ENCODE peak calls at places on chromosomes 2 and 18, in ten cellular contexts. K, G, B, F, H, V, M, L, X and N are unnamed samples.

GRCh38 chr2:7812231-7812995 is 869.4 kb upstream of the ID2 start:
- DNase-seq in X (no peak), F (no peak), V (no peak), M (no peak), H (no peak), G (no peak), K (no peak), B (no peak), L (no peak), N (no peak)

GRCh38 chr2:6025391-6025790 is 333.2 kb downstream of the SOX11 start:
- DNase-seq in B (no peak), H (no peak), F (no peak), L (no peak), V (no peak), X (no peak), G (no peak), K (no peak), M (no peak), N (no peak)

GRCh38 chr2:23905155-23905554 is 21.8 kb downstream of the ATAD2B start:
- DNase-seq in G (no peak), K (no peak), X (no peak), F (no peak), H (no peak), L (no peak), B (peak; percentile 31), V (no peak), M (no peak), N (no peak)

GRCh38 chr2:162067596-162067995 is 6.4 kb downstream of the DPP4 start:
- DNase-seq in V (no peak), X (no peak), K (no peak), M (no peak), F (no peak), B (no peak), L (no peak), G (no peak), H (no peak), N (no peak)

GRCh38 chr2:176732780-176733179 is 463.5 kb downstream of the MTX2 start:
- DNase-seq in H (no peak), F (no peak), K (no peak), M (no peak), L (no peak), X (no peak), B (no peak), V (no peak), G (no peak), N (no peak)

GRCh38 chr2:169158874-169159273 is 89.5 kb downstream of the DHRS9 start:
- DNase-seq in M (no peak), V (no peak), B (no peak), X (no peak), G (no peak), K (no peak), H (no peak), F (no peak), L (no peak), N (no peak)

GRCh38 chr18:70047931-70048603 is 100.4 kb upstream of the CD226 start:
- DNase-seq in X (no peak), H (no peak), F (no peak), V (no peak), G (no peak), M (no peak), B (no peak), K (no peak), L (no peak), N (no peak)

GRCh38 chr18:11419336-11419735 is 190.1 kb upstream of the SLC35G4 start:
- DNase-seq in G (no peak), X (no peak), M (no peak), L (no peak), B (peak; percentile 22), V (no peak), H (no peak), K (no peak), F (no peak), N (no peak)

GRCh38 chr2:221570321-221571107 is 1.6 kb downstream of the EPHA4 start:
- DNase-seq in M (no peak), L (peak; percentile 59), K (peak; percentile 19), G (peak; percentile 4), H (peak; percentile 18), V (peak; percentile 23), F (peak; percentile 20), B (no peak), X (peak; percentile 65), N (no peak)

GRCh38 chr2:25222475-25223121 is 54.2 kb upstream of the POMC start:
- DNase-seq in H (no peak), V (no peak), L (no peak), M (no peak), B (no peak), G (no peak), X (no peak), F (no peak), K (no peak), N (no peak)

GRCh38 chr2:38722271-38723115 is 28.7 kb downstream of the SRSF7 start:
- DNase-seq in K (no peak), G (peak; percentile 31), H (peak; percentile 64), L (no peak), X (peak; percentile 42), B (no peak), F (no peak), V (no peak), M (no peak), N (no peak)

GRCh38 chr2:236794558-236794957 is 224.9 kb downstream of the ACKR3 start:
- DNase-seq in M (no peak), G (no peak), H (no peak), K (no peak), B (no peak), V (no peak), F (no peak), X (no peak), L (no peak), N (no peak)

GRCh38 chr2:190849774-190850173 is 30.8 kb upstream of the GLS start:
- DNase-seq in F (no peak), G (no peak), H (no peak), V (no peak), X (no peak), K (no peak), B (no peak), M (peak; percentile 26), L (no peak), N (no peak)

GRCh38 chr2:240446618-240447175 is 11.2 kb downstream of the GPC1 start:
- DNase-seq in X (no peak), F (no peak), K (no peak), H (no peak), M (no peak), L (no peak), V (no peak), B (no peak), G (no peak), N (no peak)

GRCh38 chr18:60266558-60266957 is 106.0 kb downstream of the MC4R start:
- DNase-seq in M (no peak), B (no peak), H (no peak), V (no peak), G (no peak), F (no peak), K (no peak), X (no peak), L (no peak), N (no peak)

GRCh38 chr2:6780765-6781274 is 84.9 kb downstream of the CMPK2 start:
- DNase-seq in L (no peak), G (peak; percentile 27), F (no peak), H (peak; percentile 6), K (peak; percentile 16), V (no peak), M (no peak), B (peak; percentile 12), X (no peak), N (peak; percentile 96)

GRCh38 chr2:196984888-196985287 is 58.4 kb upstream of the PGAP1 start:
- DNase-seq in V (no peak), L (no peak), G (no peak), B (no peak), X (no peak), K (no peak), M (no peak), H (no peak), F (no peak), N (no peak)

GRCh38 chr2:174051741-174052638 is 86.8 kb upstream of the SP3 start:
- DNase-seq in H (no peak), V (no peak), L (peak; percentile 55), K (no peak), M (peak; percentile 93), F (peak; percentile 55), B (no peak), G (no peak), X (no peak), N (no peak)

GRCh38 chr2:43454791-43455190 is 141.0 kb downstream of the THADA start:
- DNase-seq in K (no peak), B (no peak), F (no peak), G (no peak), X (no peak), L (no peak), M (no peak), V (no peak), H (no peak), N (no peak)

GRCh38 chr2:177078843-177079242 is 133.8 kb upstream of the HNRNPA3 start:
- DNase-seq in G (no peak), K (no peak), V (no peak), M (no peak), L (no peak), F (no peak), H (no peak), B (no peak), X (no peak), N (no peak)

GRCh38 chr2:152221870-152222269 is 46.3 kb upstream of the STAM2 start:
- DNase-seq in H (no peak), X (no peak), G (no peak), L (no peak), M (no peak), F (no peak), B (no peak), V (no peak), K (no peak), N (no peak)

GRCh38 chr18:34691626-34692025 is 18.5 kb upstream of the DTNA start:
- DNase-seq in K (no peak), B (no peak), M (no peak), F (no peak), V (no peak), G (no peak), H (no peak), X (no peak), L (no peak), N (no peak)

GRCh38 chr2:136384541-136385303 is 266.8 kb upstream of the CXCR4 start:
- DNase-seq in H (peak; percentile 63), K (peak; percentile 69), G (no peak), B (peak; percentile 76), M (peak; percentile 33), L (peak; percentile 39), X (no peak), F (peak; percentile 10), V (peak; percentile 39), N (no peak)

GRCh38 chr2:134408791-134409190 is 154.9 kb downstream of the MGAT5 start:
- DNase-seq in K (no peak), F (no peak), X (no peak), M (no peak), B (no peak), H (no peak), L (no peak), V (no peak), G (no peak), N (no peak)

GRCh38 chr2:12556762-12557161 is 160.0 kb upstream of the TRIB2 start:
- DNase-seq in B (peak; percentile 91), H (peak; percentile 11), M (peak; percentile 3), X (no peak), K (no peak), V (no peak), F (peak; percentile 31), G (no peak), L (no peak), N (no peak)

GRCh38 chr2:33975498-33975897 is 376.4 kb upstream of the FAM98A start:
- DNase-seq in B (no peak), F (no peak), H (no peak), X (no peak), K (no peak), L (no peak), M (no peak), V (no peak), G (no peak), N (no peak)

GRCh38 chr2:17795309-17795708 is 21.0 kb upstream of the MSGN1 start:
- DNase-seq in M (no peak), X (no peak), L (no peak), G (no peak), B (no peak), F (no peak), V (no peak), H (no peak), K (no peak), N (no peak)